ENCODE peak calls at places on chromosomes 2 and 18, in four cellular contexts. V, T, W and L are unnamed samples. For H3K27me3, the result is how much of the 10 kb centered on the place peaks cover.

GRCh38 chr2:217941886-217942728 is 60.7 kb downstream of the TNS1 start:
- DNase-seq in W (no peak), T (no peak), V (no peak), L (no peak)

GRCh38 chr2:59961733-59962132 is 591.7 kb downstream of the BCL11A start:
- DNase-seq in T (no peak), W (no peak), V (no peak), L (no peak)

GRCh38 chr2:61995059-61995458 is 89.6 kb downstream of the COMMD1 start:
- DNase-seq in V (no peak), W (no peak), T (no peak), L (no peak)

GRCh38 chr2:217929757-217930707 is 72.8 kb downstream of the TNS1 start:
- DNase-seq in W (no peak), V (peak), T (no peak), L (no peak)

GRCh38 chr2:70103531-70104061 is 16.3 kb downstream of the PCBP1 start:
- DNase-seq in W (peak), T (no peak), V (no peak), L (no peak)

GRCh38 chr2:233074106-233074505 is 14.0 kb downstream of the INPP5D start:
- DNase-seq in V (no peak), W (no peak), T (no peak), L (no peak)

GRCh38 chr2:567865-568638 is 109.2 kb downstream of the TMEM18 start:
- DNase-seq in W (no peak), T (no peak), V (no peak), L (peak)

GRCh38 chr18:55141318-55141717 is 182.1 kb upstream of the CCDC68 start:
- DNase-seq in T (no peak), W (no peak), V (peak), L (peak)

GRCh38 chr2:236054125-236054524 is 114.1 kb downstream of the GBX2 start:
- DNase-seq in T (no peak), V (no peak), W (no peak), L (no peak)

GRCh38 chr18:62128157-62128556 is 58.7 kb downstream of the PIGN start:
- DNase-seq in V (peak), W (no peak), T (no peak), L (peak)

GRCh38 chr2:44934521-44934961 is 7.0 kb upstream of the SIX3 start:
- DNase-seq in W (no peak), T (no peak), V (no peak), L (no peak)

GRCh38 chr2:131408176-131408575 is 44.2 kb upstream of the RAB6D start:
- DNase-seq in T (no peak), W (no peak), V (no peak), L (no peak)

GRCh38 chr2:131413148-131413747 is 49.3 kb upstream of the RAB6D start:
- DNase-seq in T (no peak), V (peak), W (no peak), L (peak)

GRCh38 chr2:131410173-131410572 is 46.2 kb upstream of the RAB6D start:
- DNase-seq in V (no peak), W (no peak), T (no peak), L (no peak)

GRCh38 chr2:131404794-131405193 is 40.8 kb upstream of the RAB6D start:
- DNase-seq in W (no peak), T (no peak), V (no peak), L (no peak)

DNA sequence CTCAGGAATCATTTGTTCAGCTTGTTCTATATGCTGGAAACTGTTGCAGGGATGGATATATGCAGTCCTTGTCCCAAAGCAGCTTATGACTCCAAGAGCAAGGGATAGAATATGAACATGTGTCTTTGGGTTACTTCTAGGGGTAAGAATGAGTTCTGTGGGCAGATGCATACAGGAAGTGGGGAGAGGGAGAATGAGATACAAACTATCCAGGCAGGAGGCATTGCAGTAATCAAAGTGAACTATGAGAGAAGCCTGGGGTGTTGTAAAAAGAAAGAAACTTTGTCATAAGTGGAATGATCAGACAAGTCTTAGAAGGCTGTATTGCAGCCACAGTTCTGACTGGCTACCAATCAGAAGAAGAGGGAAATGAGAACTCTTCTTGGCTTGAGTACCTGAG is 44.8 kb upstream of the RAB6D start:
- DNase-seq in T (no peak), V (no peak), W (no peak), L (no peak)
- H3K27me3 ChIP-seq in T (under half), V (under half), W (under half), L (under half)

GRCh38 chr2:67038195-67038594 is 358.9 kb upstream of the ETAA1 start:
- DNase-seq in W (no peak), T (no peak), V (no peak), L (no peak)
- H3K27me3 ChIP-seq in W (under half), T (under half), V (under half), L (under half)

DNA sequence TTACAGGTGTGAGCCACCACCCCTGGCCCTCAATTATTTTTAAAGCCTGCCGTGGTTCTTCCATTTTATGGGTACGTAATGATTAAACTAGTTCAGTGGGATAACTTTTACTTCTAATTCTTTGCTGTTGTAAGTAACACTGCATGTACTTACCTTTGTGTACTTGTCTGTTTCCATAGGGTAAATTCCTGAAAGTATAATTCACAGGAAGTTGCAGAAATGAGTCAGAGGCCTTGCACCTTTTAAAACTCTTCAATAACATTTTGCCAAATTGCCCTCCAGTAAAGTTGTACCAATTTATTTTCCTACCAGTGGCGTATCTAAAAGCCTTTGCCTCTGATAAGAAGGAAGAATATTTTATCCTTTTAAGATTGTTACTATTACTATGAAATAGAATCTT is 65.0 kb downstream of the CAB39 start:
- DNase-seq in W (no peak), V (peak), T (no peak), L (no peak)
- H3K27me3 ChIP-seq in W (under half), V (under half), T (under half), L (under half)

GRCh38 chr2:174340400-174341300 is 5.9 kb downstream of the SP9 start:
- DNase-seq in V (no peak), T (no peak), W (no peak), L (no peak)

GRCh38 chr2:174342600-174343342 is 8.0 kb downstream of the SP9 start:
- DNase-seq in W (no peak), T (no peak), V (no peak), L (no peak)

GRCh38 chr2:174341301-174341994 is 6.7 kb downstream of the SP9 start:
- DNase-seq in W (peak), V (peak), T (peak), L (peak)

GRCh38 chr2:174343343-174343637 is 8.5 kb downstream of the SP9 start:
- DNase-seq in W (no peak), V (no peak), T (no peak), L (no peak)

DNA sequence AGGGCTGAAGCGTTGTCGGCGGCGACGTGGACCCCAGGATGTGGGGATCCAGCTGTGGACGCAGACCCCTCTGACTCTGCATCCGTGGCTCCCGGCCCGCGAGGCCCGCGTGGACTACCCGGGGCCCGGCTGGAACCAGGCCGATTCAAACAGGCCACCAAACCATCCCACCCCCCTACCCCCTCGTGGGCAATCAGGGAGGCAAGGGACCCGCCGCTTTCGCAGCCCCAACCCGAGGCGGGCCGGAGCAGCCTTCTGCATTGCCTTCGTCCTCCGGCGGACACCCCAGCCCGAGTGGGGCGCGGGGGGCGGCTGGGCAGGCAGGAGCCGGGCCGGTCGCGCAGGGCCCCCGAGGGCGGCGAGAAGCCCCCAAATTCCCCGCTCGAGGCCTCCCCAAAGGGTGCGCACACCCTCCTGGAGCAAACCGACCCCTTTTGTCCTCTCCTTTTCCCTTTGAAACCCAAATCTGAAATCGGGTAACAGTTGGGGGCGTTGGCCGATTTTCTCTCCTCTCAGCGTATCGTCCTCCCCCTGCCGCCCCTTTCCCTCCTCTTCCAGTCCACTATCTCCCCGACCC is 7.3 kb downstream of the SP9 start:
- DNase-seq in W (no peak), V (no peak), T (no peak), L (no peak)
- H3K27me3 ChIP-seq in W (half or more), V (half or more), T (under half), L (half or more)

GRCh38 chr2:161424992-161425391 is 8.9 kb downstream of the TBR1 start:
- DNase-seq in V (no peak), T (no peak), W (no peak), L (no peak)

GRCh38 chr2:161427413-161428239 is 11.5 kb downstream of the TBR1 start:
- DNase-seq in W (no peak), V (no peak), T (no peak), L (no peak)

GRCh38 chr2:161426788-161427412 is 10.8 kb downstream of the TBR1 start:
- DNase-seq in T (no peak), W (no peak), V (no peak), L (no peak)

GRCh38 chr2:161425966-161426365 is 9.9 kb downstream of the TBR1 start:
- DNase-seq in W (no peak), V (no peak), T (no peak), L (no peak)

GRCh38 chr2:161426416-161426787 is 10.3 kb downstream of the TBR1 start:
- DNase-seq in V (no peak), T (no peak), W (no peak), L (no peak)
- H3K27me3 ChIP-seq in V (half or more), T (under half), W (half or more), L (half or more)

DNA sequence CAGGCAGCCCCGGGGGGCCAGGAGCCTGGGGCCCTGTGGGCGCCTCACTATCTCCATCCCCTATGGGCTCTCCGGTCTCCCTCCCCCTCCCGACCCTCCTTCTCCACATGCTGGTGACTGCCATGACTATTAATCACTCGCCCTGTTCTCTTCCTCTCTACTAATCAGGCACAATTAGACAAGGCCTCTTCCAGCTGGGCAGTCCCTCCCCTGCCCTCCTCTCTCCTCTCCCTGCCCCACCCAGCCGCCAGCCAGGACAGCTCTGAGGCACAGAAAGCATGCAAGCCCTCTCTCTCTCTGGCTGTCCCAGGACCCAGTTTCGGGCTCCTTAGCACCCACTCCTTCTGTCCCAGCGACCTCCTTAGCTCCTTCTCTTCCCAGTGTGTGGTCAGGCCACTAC is 5.8 kb downstream of the ASIC4 start:
- DNase-seq in T (no peak), W (no peak), V (no peak), L (no peak)
- H3K27me3 ChIP-seq in T (under half), W (under half), V (under half), L (under half)

DNA sequence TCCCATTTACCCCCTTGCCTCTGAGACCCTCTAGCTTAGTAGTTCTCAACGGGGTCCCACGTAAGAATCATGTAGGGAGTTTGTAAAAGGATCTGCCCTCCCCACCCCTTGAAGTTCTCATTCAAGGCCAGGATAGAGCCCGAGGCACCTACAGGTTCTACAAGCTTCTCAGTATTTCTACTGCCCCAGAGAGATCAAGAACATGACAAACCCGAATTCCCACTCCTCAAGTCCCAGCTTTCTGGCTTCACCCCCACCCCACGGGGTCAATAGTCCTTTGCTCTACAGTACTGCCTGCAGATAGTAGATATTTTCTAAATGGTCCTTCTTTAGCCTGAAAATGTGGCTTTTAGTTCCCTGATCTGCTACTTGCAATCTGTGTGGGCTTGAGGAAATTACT is 7.2 kb downstream of the CIB4 start:
- DNase-seq in V (no peak), T (no peak), W (no peak), L (no peak)
- H3K27me3 ChIP-seq in V (under half), T (under half), W (under half), L (under half)